ENCODE peak calls at places on chromosomes 7 and 10, in four cellular contexts. J is lower lobe of right lung, I is GM20000, K is fibroblast of pulmonary artery. D is an unnamed sample.

GRCh38 chr10:33234779-33235178 is 99.7 kb downstream of the NRP1 start:
- DNase-seq in J (no peak), I (no peak), K (no peak), D (peak; percentile 70)

GRCh38 chr7:119711104-119711503 is 561.9 kb upstream of the KCND2 start:
- DNase-seq in J (no peak), I (peak; percentile 17), K (no peak), D (no peak)

GRCh38 chr7:140653319-140654108 is 12.9 kb upstream of the DENND2A start:
- DNase-seq in J (no peak), I (peak; percentile 54), K (peak; percentile 85), D (peak; percentile 86)

GRCh38 chr7:51246258-51247245 is 70.1 kb downstream of the COBL start:
- DNase-seq in J (no peak), I (no peak), K (no peak), D (no peak)

GRCh38 chr7:139799586-139799985 is 21.8 kb upstream of the HIPK2 start:
- DNase-seq in J (no peak), I (no peak), K (no peak), D (peak; percentile 60)

GRCh38 chr7:116585392-116585791 is 60.6 kb downstream of the CAV1 start:
- DNase-seq in J (no peak), I (no peak), K (no peak), D (no peak)

GRCh38 chr7:112080441-112080840 is 125.8 kb downstream of the DOCK4 start:
- DNase-seq in J (no peak), I (peak; percentile 21), K (peak; percentile 98), D (peak; percentile 91)

GRCh38 chr10:50619882-50620281 is 3.9 kb downstream of the SGMS1 start:
- DNase-seq in J (no peak), I (no peak), K (no peak), D (no peak)

GRCh38 chr10:71727429-71728217 is 8.0 kb upstream of the C10orf105 start:
- DNase-seq in J (peak; percentile 74), I (peak; percentile 78), K (peak; percentile 20), D (peak; percentile 59)

GRCh38 chr10:102642553-102643345 is 1.5 kb upstream of the TRIM8 start:
- DNase-seq in J (peak; percentile 76), I (peak; percentile 58), K (peak; percentile 81), D (peak; percentile 85)

GRCh38 chr7:234712-235553 is 42.6 kb downstream of the FAM20C start:
- DNase-seq in J (peak; percentile 78), I (no peak), K (no peak), D (peak; percentile 70)

GRCh38 chr10:70780370-70780760 is 4.8 kb downstream of the TBATA start:
- DNase-seq in J (no peak), I (no peak), K (no peak), D (no peak)

GRCh38 chr7:1987591-1988532 is 244.9 kb downstream of the MAD1L1 start:
- DNase-seq in J (no peak), I (no peak), K (no peak), D (no peak)

GRCh38 chr7:15652776-15653290 is 33.6 kb downstream of the MEOX2 start:
- DNase-seq in J (no peak), I (no peak), K (no peak), D (no peak)

GRCh38 chr7:135669774-135670173 is 7.5 kb downstream of the STMP1 start:
- DNase-seq in J (no peak), I (no peak), K (no peak), D (no peak)

GRCh38 chr7:831596-832291 is 532 bp upstream of the SUN1 start:
- DNase-seq in J (no peak), I (peak; percentile 82), K (peak; percentile 92), D (peak; percentile 91)

GRCh38 chr7:80634505-80634904 is 3.9 kb upstream of the CD36 start:
- DNase-seq in J (no peak), I (no peak), K (peak; percentile 90), D (peak; percentile 93)

GRCh38 chr7:117560030-117560429 is 80.2 kb downstream of the CFTR start:
- DNase-seq in J (no peak), I (no peak), K (peak; percentile 1), D (no peak)

GRCh38 chr10:23885853-23886252 is 323.1 kb upstream of the KIAA1217 start:
- DNase-seq in J (no peak), I (no peak), K (no peak), D (no peak)

GRCh38 chr7:80060218-80060806 is 74.3 kb upstream of the GNAI1 start:
- DNase-seq in J (no peak), I (peak; percentile 10), K (peak; percentile 85), D (peak; percentile 74)

GRCh38 chr7:127822822-127823508 is 171.0 kb downstream of the SND1 start:
- DNase-seq in J (no peak), I (no peak), K (no peak), D (no peak)

GRCh38 chr7:69837387-69838068 is 239.3 kb downstream of the AUTS2 start:
- DNase-seq in J (no peak), I (no peak), K (peak; percentile 10), D (peak; percentile 44)

GRCh38 chr7:83550100-83550499 is 98.8 kb downstream of the SEMA3E start:
- DNase-seq in J (no peak), I (no peak), K (peak; percentile 69), D (peak; percentile 76)

GRCh38 chr10:43479275-43479674 is 42.4 kb downstream of the ZNF487 start:
- DNase-seq in J (no peak), I (no peak), K (no peak), D (peak; percentile 27)

GRCh38 chr7:66837007-66837406 is 84.0 kb upstream of the TMEM248 start:
- DNase-seq in J (peak; percentile 50), I (no peak), K (peak; percentile 49), D (no peak)

GRCh38 chr10:119462773-119463172 is 79.7 kb downstream of the RGS10 start:
- DNase-seq in J (no peak), I (no peak), K (no peak), D (no peak)

GRCh38 chr10:14838582-14839304 is 637 bp downstream of the HSPA14 start:
- DNase-seq in J (no peak), I (peak; percentile 50), K (peak; percentile 16), D (peak; percentile 12)

GRCh38 chr10:61257956-61258496 is 195.2 kb downstream of the TMEM26 start:
- DNase-seq in J (no peak), I (no peak), K (no peak), D (peak; percentile 20)

GRCh38 chr7:72919256-72919775 is 5.6 kb upstream of the POM121 start:
- DNase-seq in J (no peak), I (no peak), K (no peak), D (no peak)

GRCh38 chr10:17023386-17024298 is 106.0 kb downstream of the CUBN start:
- DNase-seq in J (no peak), I (peak; percentile 64), K (peak; percentile 99), D (peak; percentile 99)

GRCh38 chr7:931871-932650 is 22.4 kb downstream of the ADAP1 start:
- DNase-seq in J (peak; percentile 39), I (no peak), K (no peak), D (no peak)

GRCh38 chr7:54877683-54878082 is 118.7 kb upstream of the SEC61G start:
- DNase-seq in J (no peak), I (no peak), K (peak; percentile 23), D (no peak)

GRCh38 chr10:103428989-103429643 is 23.1 kb downstream of the CALHM2 start:
- DNase-seq in J (no peak), I (no peak), K (no peak), D (no peak)

GRCh38 chr7:6227294-6227846 is 45.1 kb downstream of the CYTH3 start:
- DNase-seq in J (no peak), I (no peak), K (peak; percentile 80), D (peak; percentile 70)

GRCh38 chr10:15510963-15511362 is 139.9 kb upstream of the FAM171A1 start:
- DNase-seq in J (no peak), I (no peak), K (no peak), D (no peak)

GRCh38 chr7:135842446-135843175 is 94.0 kb upstream of the FAM180A start:
- DNase-seq in J (no peak), I (no peak), K (peak; percentile 10), D (peak; percentile 11)

GRCh38 chr7:106485031-106485551 is 175.9 kb downstream of the CCDC71L start:
- DNase-seq in J (no peak), I (no peak), K (peak; percentile 45), D (peak; percentile 88)

GRCh38 chr10:32207544-32207943 is 139.4 kb downstream of the EPC1 start:
- DNase-seq in J (peak; percentile 62), I (peak; percentile 63), K (peak; percentile 63), D (peak; percentile 39)

GRCh38 chr10:114087255-114087654 is 43.6 kb downstream of the ADRB1 start:
- DNase-seq in J (no peak), I (no peak), K (no peak), D (no peak)
- TF ChIP-seq CTCF in J (no peak), I (no peak), K (no peak), D (no peak)

DNA sequence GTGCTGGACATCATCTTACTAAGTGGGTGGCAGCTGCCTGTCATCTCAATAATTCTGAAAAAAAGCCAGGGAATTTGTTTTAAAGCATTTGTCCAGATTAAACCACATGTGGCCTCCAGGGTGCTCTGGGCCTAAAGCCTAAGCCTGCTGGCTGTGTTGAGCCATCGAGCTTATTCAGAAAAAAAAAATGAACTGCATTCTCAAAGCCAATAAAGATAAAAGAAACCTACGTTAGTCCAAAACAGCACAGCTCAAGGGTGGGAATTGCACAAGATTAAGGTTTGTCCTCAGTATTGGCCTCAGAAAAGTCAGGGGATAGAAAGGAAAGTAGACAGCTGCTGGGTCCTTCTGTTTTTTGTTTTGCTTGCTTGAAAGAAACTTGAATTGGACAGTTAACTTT is 22.6 kb upstream of the PRTFDC1 start:
- DNase-seq in J (no peak), I (no peak), K (peak; percentile 96), D (peak; percentile 91)
- TF ChIP-seq CTCF in J (no peak), I (no peak), K (peak; percentile 38), D (peak; percentile 41)

DNA sequence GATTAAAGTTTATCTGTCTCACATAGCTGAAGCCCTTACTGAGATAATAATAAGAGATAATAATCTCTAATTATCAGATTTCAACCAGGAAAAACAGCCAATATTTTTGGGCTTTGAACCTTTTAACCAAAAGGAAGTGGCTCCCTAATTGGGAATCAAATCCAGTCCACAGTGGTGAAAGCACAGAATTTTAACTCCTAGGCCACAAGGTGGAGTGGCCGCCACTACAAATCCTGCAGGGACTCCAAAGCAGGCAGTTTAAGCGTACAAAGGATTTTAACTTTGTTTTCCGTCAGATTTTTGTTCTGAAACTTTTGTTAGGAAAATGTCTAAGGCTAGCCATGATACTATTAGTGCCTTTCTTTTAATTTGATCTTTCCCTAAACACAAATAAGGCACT is 99.6 kb upstream of the CCNY start:
- DNase-seq in J (no peak), I (no peak), K (peak; percentile 43), D (peak; percentile 21)
- TF ChIP-seq CTCF in J (no peak), I (no peak), K (peak; percentile 51), D (peak; percentile 44)

GRCh38 chr10:6145979-6146432 is 56.7 kb upstream of the PFKFB3 start:
- DNase-seq in J (no peak), I (no peak), K (no peak), D (no peak)

GRCh38 chr10:6146921-6147320 is 55.8 kb upstream of the PFKFB3 start:
- DNase-seq in J (peak; percentile 46), I (no peak), K (no peak), D (no peak)

GRCh38 chr10:6148908-6149307 is 53.8 kb upstream of the PFKFB3 start:
- DNase-seq in J (no peak), I (no peak), K (no peak), D (no peak)

GRCh38 chr10:6145414-6145978 is 56.7 kb downstream of the RBM17 start:
- DNase-seq in J (no peak), I (no peak), K (no peak), D (no peak)

GRCh38 chr10:6148251-6148691 is 54.5 kb upstream of the PFKFB3 start:
- DNase-seq in J (peak; percentile 56), I (no peak), K (no peak), D (no peak)
- TF ChIP-seq CTCF in J (no peak), I (no peak), K (no peak), D (no peak)

GRCh38 chr10:88114368-88114767 is 250.9 kb downstream of the PTEN start:
- DNase-seq in J (peak; percentile 60), I (peak; percentile 52), K (peak; percentile 49), D (no peak)
- TF ChIP-seq CTCF in J (peak; percentile 63), I (peak; percentile 61), K (peak; percentile 49), D (peak; percentile 37)

D was measured in AG10803.